ENCODE peak calls at places on chromosomes 13 and 19, in ten cellular contexts. F is activated CD4-positive, CD25-positive, alpha-beta regulatory T cell; Q is fibroblast of mammary gland; M is GM23248; H is pancreas; D is ovary; Z is stimulated activated CD4-positive, alpha-beta T cell treated with anti-CD3 and anti-CD28 coated beads, TNF-alpha, amount 100 ng/mL, for 24 hours; U is stimulated activated naive CD8-positive, alpha-beta T cell treated with anti-CD3 and anti-CD28 coated beads, Interleukin-15, amount 100 ng/mL, for 72 hours; C is heart left ventricle; O is adrenal gland. B is an unnamed sample.

GRCh38 chr13:99986751-99987150 is 5.2 kb downstream of the ZIC2 start:
- DNase-seq in F (no peak), Q (no peak), M (no peak), H (no peak), D (no peak), Z (no peak), U (no peak), C (no peak), O (no peak), B (no peak)

GRCh38 chr19:50420127-50420526 is 1.4 kb downstream of the SPIB start:
- DNase-seq in F (no peak), Q (no peak), M (no peak), H (no peak), D (no peak), Z (no peak), U (no peak), C (no peak), O (no peak), B (no peak)

GRCh38 chr19:5133986-5134595 is 165.2 kb downstream of the KDM4B start:
- DNase-seq in F (no peak), Q (no peak), M (no peak), H (no peak), D (no peak), Z (no peak), U (no peak), C (no peak), O (no peak), B (no peak)

GRCh38 chr19:532578-533484 is 1.3 kb downstream of the CDC34 start:
- DNase-seq in F (no peak), Q (peak), M (peak), H (peak), D (peak), Z (no peak), U (peak), C (peak), O (peak), B (no peak)

GRCh38 chr13:111411186-111411858 is 90.9 kb downstream of the TEX29 start:
- DNase-seq in F (no peak), Q (no peak), M (no peak), H (no peak), D (no peak), Z (no peak), U (no peak), C (no peak), O (no peak), B (no peak)

GRCh38 chr13:41960195-41960699 is 662 bp downstream of the VWA8 start:
- DNase-seq in F (no peak), Q (peak), M (peak), H (no peak), D (no peak), Z (no peak), U (no peak), C (no peak), O (peak), B (no peak)

GRCh38 chr19:21468791-21469190 is 36.6 kb upstream of the ZNF429 start:
- DNase-seq in F (no peak), Q (no peak), M (no peak), H (no peak), D (no peak), Z (no peak), U (no peak), C (no peak), O (no peak), B (no peak)

GRCh38 chr13:46721054-46721453 is 75.9 kb downstream of the ESD start:
- DNase-seq in F (peak), Q (peak), M (peak), H (no peak), D (peak), Z (peak), U (peak), C (peak), O (no peak), B (no peak)

GRCh38 chr13:106499905-106500304 is 35.6 kb downstream of the EFNB2 start:
- DNase-seq in F (no peak), Q (peak), M (no peak), H (no peak), D (no peak), Z (no peak), U (no peak), C (no peak), O (no peak), B (no peak)

GRCh38 chr13:113495494-113496251 is 5.2 kb upstream of the DCUN1D2 start:
- DNase-seq in F (no peak), Q (peak), M (no peak), H (no peak), D (no peak), Z (no peak), U (no peak), C (no peak), O (no peak), B (no peak)

GRCh38 chr13:104592127-104592526 is 1525.9 kb upstream of the SLC10A2 start:
- DNase-seq in F (no peak), Q (peak), M (no peak), H (no peak), D (no peak), Z (no peak), U (no peak), C (no peak), O (no peak), B (no peak)

GRCh38 chr13:77184455-77184854 is 142.4 kb downstream of the MYCBP2 start:
- DNase-seq in F (no peak), Q (no peak), M (no peak), H (no peak), D (no peak), Z (peak), U (peak), C (no peak), O (no peak), B (peak)

GRCh38 chr13:84393981-84394625 is 511.8 kb upstream of the SLITRK1 start:
- DNase-seq in F (no peak), Q (no peak), M (no peak), H (no peak), D (no peak), Z (no peak), U (no peak), C (no peak), O (no peak), B (no peak)

GRCh38 chr19:13068064-13068807 is 34.4 kb downstream of the LYL1 start:
- DNase-seq in F (no peak), Q (no peak), M (no peak), H (no peak), D (no peak), Z (no peak), U (no peak), C (no peak), O (no peak), B (no peak)

GRCh38 chr13:57704031-57704430 is 72.5 kb downstream of the PCDH17 start:
- DNase-seq in F (no peak), Q (no peak), M (no peak), H (no peak), D (no peak), Z (no peak), U (no peak), C (no peak), O (no peak), B (no peak)

GRCh38 chr19:36773223-36773579 is 594 bp upstream of the ZNF850 start:
- DNase-seq in F (no peak), Q (no peak), M (no peak), H (no peak), D (no peak), Z (no peak), U (no peak), C (no peak), O (no peak), B (no peak)

B was measured in stimulated activated naive B cell treated with anti-CD40 and anti-IgM and Interleukin-4, amounts not matched to agents 10 μg/mL and 1 μg/mL and 100 μg/mL, for 72 hours.